ENCODE peak calls at places on chromosome 22, in four cellular contexts. One of them, this sample, is unnamed.

GRCh38 chr22:30116362-30117117 is 36.3 kb downstream of the HORMAD2 start:
- DNase-seq in heart left ventricle: no peak
- DNase-seq in CD4-positive, alpha-beta memory T cell: no peak
- DNase-seq in CD8-positive, alpha-beta T cell: no peak
- DNase-seq in this sample: no peak

GRCh38 chr22:26681395-26681821 is 24.0 kb downstream of the MIAT start:
- DNase-seq in CD8-positive, alpha-beta T cell: no peak
- DNase-seq in CD4-positive, alpha-beta memory T cell: no peak
- DNase-seq in heart left ventricle: no peak
- DNase-seq in this sample: no peak

GRCh38 chr22:47575291-47575690 is 812.8 kb downstream of the TBC1D22A start:
- DNase-seq in CD8-positive, alpha-beta T cell: no peak
- DNase-seq in heart left ventricle: no peak
- DNase-seq in CD4-positive, alpha-beta memory T cell: no peak
- DNase-seq in this sample: no peak

GRCh38 chr22:30564045-30564765 is 10.3 kb downstream of the GAL3ST1 start:
- DNase-seq in heart left ventricle: no peak
- DNase-seq in CD8-positive, alpha-beta T cell: no peak
- DNase-seq in CD4-positive, alpha-beta memory T cell: no peak
- DNase-seq in this sample: no peak

GRCh38 chr22:32723632-32724031 is 77.9 kb upstream of the TIMP3 start:
- DNase-seq in CD4-positive, alpha-beta memory T cell: peak
- DNase-seq in heart left ventricle: peak
- DNase-seq in CD8-positive, alpha-beta T cell: peak
- DNase-seq in this sample: peak

GRCh38 chr22:42720263-42721044 is at the start of gene A4GALT:
- DNase-seq in CD8-positive, alpha-beta T cell: no peak
- DNase-seq in CD4-positive, alpha-beta memory T cell: peak
- DNase-seq in heart left ventricle: peak
- DNase-seq in this sample: no peak

GRCh38 chr22:50035131-50035881 is 22.7 kb upstream of the IL17REL start:
- DNase-seq in heart left ventricle: no peak
- DNase-seq in CD4-positive, alpha-beta memory T cell: no peak
- DNase-seq in CD8-positive, alpha-beta T cell: no peak
- DNase-seq in this sample: no peak

GRCh38 chr22:47307326-47307725 is 544.9 kb downstream of the TBC1D22A start:
- DNase-seq in CD4-positive, alpha-beta memory T cell: no peak
- DNase-seq in CD8-positive, alpha-beta T cell: no peak
- DNase-seq in heart left ventricle: peak
- DNase-seq in this sample: no peak

GRCh38 chr22:50665738-50666137 is 6.9 kb upstream of the SHANK3 start:
- DNase-seq in CD4-positive, alpha-beta memory T cell: no peak
- DNase-seq in heart left ventricle: no peak
- DNase-seq in CD8-positive, alpha-beta T cell: no peak
- DNase-seq in this sample: no peak

GRCh38 chr22:31082606-31083376 is 1.7 kb downstream of the SMTN start:
- DNase-seq in heart left ventricle: peak
- DNase-seq in CD8-positive, alpha-beta T cell: peak
- DNase-seq in CD4-positive, alpha-beta memory T cell: peak
- DNase-seq in this sample: peak

GRCh38 chr22:44025171-44026065 is 1.3 kb downstream of the PARVB start:
- DNase-seq in heart left ventricle: peak
- DNase-seq in CD4-positive, alpha-beta memory T cell: no peak
- DNase-seq in CD8-positive, alpha-beta T cell: no peak
- DNase-seq in this sample: no peak
- H3K4me3 ChIP-seq in heart left ventricle: peak
- H3K4me3 ChIP-seq in CD4-positive, alpha-beta memory T cell: no peak
- H3K4me3 ChIP-seq in CD8-positive, alpha-beta T cell: no peak
- H3K4me3 ChIP-seq in this sample: no peak

GRCh38 chr22:40020956-40021355 is 26.2 kb downstream of the FAM83F start:
- DNase-seq in heart left ventricle: no peak
- DNase-seq in CD8-positive, alpha-beta T cell: no peak
- DNase-seq in CD4-positive, alpha-beta memory T cell: no peak
- DNase-seq in this sample: no peak
- H3K4me3 ChIP-seq in heart left ventricle: no peak
- H3K4me3 ChIP-seq in CD8-positive, alpha-beta T cell: no peak
- H3K4me3 ChIP-seq in CD4-positive, alpha-beta memory T cell: no peak
- H3K4me3 ChIP-seq in this sample: no peak

GRCh38 chr22:35915477-35916013 is 113.1 kb downstream of the RBFOX2 start:
- DNase-seq in CD8-positive, alpha-beta T cell: no peak
- DNase-seq in CD4-positive, alpha-beta memory T cell: no peak
- DNase-seq in heart left ventricle: no peak
- DNase-seq in this sample: no peak

GRCh38 chr22:35914357-35914664 is 114.3 kb downstream of the RBFOX2 start:
- DNase-seq in CD4-positive, alpha-beta memory T cell: no peak
- DNase-seq in CD8-positive, alpha-beta T cell: no peak
- DNase-seq in heart left ventricle: no peak
- DNase-seq in this sample: no peak

GRCh38 chr22:35912668-35913067 is 116.0 kb downstream of the RBFOX2 start:
- DNase-seq in CD8-positive, alpha-beta T cell: no peak
- DNase-seq in CD4-positive, alpha-beta memory T cell: no peak
- DNase-seq in heart left ventricle: no peak
- DNase-seq in this sample: no peak

GRCh38 chr22:35914665-35915476 is 113.8 kb downstream of the RBFOX2 start:
- DNase-seq in CD4-positive, alpha-beta memory T cell: no peak
- DNase-seq in CD8-positive, alpha-beta T cell: no peak
- DNase-seq in heart left ventricle: peak
- DNase-seq in this sample: peak

DNA sequence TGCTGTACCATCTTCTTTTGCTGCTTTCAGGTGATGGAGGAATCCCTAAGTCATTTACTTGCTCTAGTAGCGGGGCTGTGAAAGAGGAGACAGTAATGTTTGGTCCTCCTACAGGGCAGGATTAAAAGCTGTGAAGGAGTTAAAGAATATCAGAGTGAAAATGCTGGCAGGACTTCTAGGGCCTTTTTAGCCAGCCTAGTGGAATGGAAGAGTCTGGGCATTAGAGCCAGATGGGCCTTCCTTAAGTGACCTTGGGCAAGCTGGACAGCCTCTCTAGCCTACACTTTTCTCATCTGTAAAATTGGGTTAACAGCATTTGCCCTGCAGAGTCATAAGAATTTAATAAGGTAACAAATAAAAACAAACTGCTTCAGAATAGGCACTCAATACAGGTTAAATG is 114.7 kb downstream of the RBFOX2 start:
- DNase-seq in CD4-positive, alpha-beta memory T cell: no peak
- DNase-seq in CD8-positive, alpha-beta T cell: no peak
- DNase-seq in heart left ventricle: no peak
- DNase-seq in this sample: no peak
- H3K4me3 ChIP-seq in CD4-positive, alpha-beta memory T cell: no peak
- H3K4me3 ChIP-seq in CD8-positive, alpha-beta T cell: no peak
- H3K4me3 ChIP-seq in heart left ventricle: peak
- H3K4me3 ChIP-seq in this sample: no peak

DNA sequence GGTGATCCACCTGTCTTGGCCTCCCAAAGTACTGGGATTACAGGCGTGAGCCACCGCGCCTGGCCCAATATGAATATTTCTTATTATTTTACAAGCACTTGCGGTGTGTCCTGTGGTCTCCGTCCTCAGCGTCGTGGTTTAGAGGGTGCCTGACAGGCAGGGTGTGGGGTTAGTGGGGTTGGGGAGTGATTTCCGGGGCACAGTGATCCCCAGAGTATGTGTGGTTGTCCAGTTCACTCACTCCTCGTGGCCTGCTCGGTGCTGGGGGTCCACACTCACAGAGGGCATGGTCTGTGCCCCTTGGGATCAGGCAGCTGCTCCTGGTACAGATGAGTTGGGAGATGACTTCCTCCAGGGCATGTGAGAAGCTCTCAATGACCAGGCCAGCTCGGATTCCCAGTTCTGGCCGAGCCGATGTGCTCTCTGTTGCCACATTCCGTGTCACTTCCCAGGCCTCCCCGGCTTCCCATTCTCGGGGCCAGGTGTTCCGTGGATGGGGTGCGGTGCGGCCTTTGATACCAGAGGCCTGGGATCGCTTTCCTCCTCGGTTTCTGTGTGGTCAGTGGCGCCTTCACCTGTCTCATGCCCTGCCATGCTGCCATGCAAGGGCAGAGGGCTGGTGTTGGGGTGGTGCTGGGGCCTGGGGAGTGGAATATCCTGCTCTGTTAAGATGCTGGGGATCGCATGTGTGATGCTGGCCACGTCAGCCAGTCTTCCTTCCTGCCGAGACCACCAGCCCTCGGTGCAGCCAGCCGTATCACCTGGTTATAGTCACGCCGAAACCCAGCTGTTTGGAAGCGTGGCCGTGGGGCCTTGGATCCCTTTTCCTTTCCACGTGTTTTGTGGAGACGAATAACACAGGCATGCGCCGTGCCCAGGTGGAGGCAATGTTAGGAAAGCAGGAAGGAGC is 39.6 kb downstream of the PARVB start:
- DNase-seq in CD4-positive, alpha-beta memory T cell: no peak
- DNase-seq in heart left ventricle: no peak
- DNase-seq in CD8-positive, alpha-beta T cell: no peak
- DNase-seq in this sample: no peak
- H3K4me3 ChIP-seq in CD4-positive, alpha-beta memory T cell: no peak
- H3K4me3 ChIP-seq in heart left ventricle: no peak
- H3K4me3 ChIP-seq in CD8-positive, alpha-beta T cell: no peak
- H3K4me3 ChIP-seq in this sample: no peak

DNA sequence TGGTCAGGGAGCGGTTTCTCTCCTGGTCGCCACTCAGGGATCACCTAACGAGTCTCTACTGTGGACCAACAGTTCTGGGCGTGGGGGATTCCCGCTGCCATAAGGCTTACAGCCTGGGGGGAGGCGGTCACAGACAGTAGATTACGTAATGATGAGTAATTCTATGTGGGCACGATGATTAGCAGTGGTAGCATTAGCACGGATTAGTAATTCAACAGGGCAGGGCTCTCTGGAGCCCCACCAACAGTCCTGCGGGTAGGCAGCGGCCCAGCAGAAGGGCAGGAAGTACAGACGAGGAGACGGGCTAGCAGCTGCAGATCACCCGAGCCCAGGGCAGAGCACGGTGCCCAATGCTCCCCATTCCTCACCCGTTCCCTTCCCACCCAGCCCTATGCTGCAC is 3.6 kb downstream of the SHISAL1 start:
- DNase-seq in heart left ventricle: no peak
- DNase-seq in CD4-positive, alpha-beta memory T cell: no peak
- DNase-seq in CD8-positive, alpha-beta T cell: no peak
- DNase-seq in this sample: no peak
- H3K4me3 ChIP-seq in heart left ventricle: no peak
- H3K4me3 ChIP-seq in CD4-positive, alpha-beta memory T cell: no peak
- H3K4me3 ChIP-seq in CD8-positive, alpha-beta T cell: no peak
- H3K4me3 ChIP-seq in this sample: no peak

GRCh38 chr22:43827926-43828710 is 16.0 kb upstream of the EFCAB6 start:
- DNase-seq in heart left ventricle: no peak
- DNase-seq in CD4-positive, alpha-beta memory T cell: no peak
- DNase-seq in CD8-positive, alpha-beta T cell: no peak
- DNase-seq in this sample: no peak

GRCh38 chr22:43829904-43830851 is 18.1 kb upstream of the EFCAB6 start:
- DNase-seq in CD4-positive, alpha-beta memory T cell: no peak
- DNase-seq in CD8-positive, alpha-beta T cell: no peak
- DNase-seq in heart left ventricle: peak
- DNase-seq in this sample: no peak

GRCh38 chr22:43829448-43829821 is 17.3 kb upstream of the EFCAB6 start:
- DNase-seq in CD4-positive, alpha-beta memory T cell: no peak
- DNase-seq in heart left ventricle: peak
- DNase-seq in CD8-positive, alpha-beta T cell: no peak
- DNase-seq in this sample: no peak

GRCh38 chr22:43827336-43827735 is 15.2 kb upstream of the EFCAB6 start:
- DNase-seq in CD4-positive, alpha-beta memory T cell: no peak
- DNase-seq in heart left ventricle: no peak
- DNase-seq in CD8-positive, alpha-beta T cell: no peak
- DNase-seq in this sample: no peak

DNA sequence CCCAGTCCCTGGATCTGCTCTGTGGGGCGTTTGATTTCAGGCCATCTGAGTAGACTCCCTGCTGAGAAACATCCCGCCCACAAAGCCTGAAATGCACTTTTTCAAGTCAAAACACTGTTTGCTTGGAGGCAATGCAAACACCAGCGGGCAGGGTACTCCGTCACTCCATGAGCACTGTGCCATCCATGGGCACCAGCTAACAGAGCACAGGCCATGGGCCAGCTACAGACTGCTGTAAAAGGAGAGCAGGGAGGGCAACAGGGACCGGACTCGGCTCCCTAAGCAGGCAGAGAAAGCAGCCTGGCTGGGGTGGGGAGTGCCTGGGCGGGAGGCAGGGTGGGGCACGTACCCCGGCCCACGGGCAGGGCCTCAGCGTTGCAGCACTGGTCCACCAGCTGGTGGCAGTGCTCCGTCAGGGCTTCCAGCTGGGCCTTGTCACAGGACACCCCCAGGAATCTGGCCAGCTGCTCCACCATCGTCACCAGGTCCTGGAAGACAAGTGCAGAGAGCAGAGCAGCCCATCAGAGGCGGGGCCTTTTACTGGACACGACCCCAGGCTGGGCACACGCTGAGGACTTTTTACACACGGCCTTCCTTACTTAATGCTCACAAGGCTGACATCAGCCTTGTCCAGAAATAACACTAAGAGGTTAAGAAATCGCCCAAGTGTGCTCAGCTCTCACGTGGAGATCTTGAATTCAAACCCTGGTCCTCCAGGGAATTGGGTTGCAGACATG is 16.8 kb upstream of the EFCAB6 start:
- DNase-seq in CD4-positive, alpha-beta memory T cell: no peak
- DNase-seq in CD8-positive, alpha-beta T cell: no peak
- DNase-seq in heart left ventricle: peak
- DNase-seq in this sample: no peak
- H3K4me3 ChIP-seq in CD4-positive, alpha-beta memory T cell: no peak
- H3K4me3 ChIP-seq in CD8-positive, alpha-beta T cell: no peak
- H3K4me3 ChIP-seq in heart left ventricle: no peak
- H3K4me3 ChIP-seq in this sample: no peak